ENCODE peak calls at places on chromosomes 1 and 21, in six cellular contexts. H is glomerular endothelial cell; Q is GM03348; O is stimulated activated CD8-positive, alpha-beta memory T cell treated with anti-CD3 and anti-CD28 coated beads, Interleukin-15, amount 100 ng/mL, for 48 hours; U is activated naive CD8-positive, alpha-beta T cell treated with anti-CD3 and anti-CD28 coated beads, Interleukin-2, amount 50 U/mL, for 24 hours; K is amniotic stem cell. R is an unnamed sample.

GRCh38 chr1:208910161-208910560 is 666.0 kb upstream of the PLXNA2 start:
- DNase-seq in H (no peak), Q (no peak), O (no peak), U (no peak), K (no peak), R (no peak)

GRCh38 chr1:174911626-174912025 is 88.1 kb upstream of the CACYBP start:
- DNase-seq in H (no peak), Q (no peak), O (no peak), U (no peak), K (no peak), R (no peak)

GRCh38 chr1:1157914-1158710 is 15.6 kb upstream of the TTLL10 start:
- DNase-seq in H (no peak), Q (peak; percentile 77), O (no peak), U (peak; percentile 37), K (no peak), R (peak; percentile 31)

GRCh38 chr1:99595041-99595440 is 50.9 kb upstream of the PALMD start:
- DNase-seq in H (no peak), Q (no peak), O (no peak), U (no peak), K (no peak), R (no peak)

GRCh38 chr1:75954594-75954993 is 22.4 kb upstream of the ASB17 start:
- DNase-seq in H (no peak), Q (no peak), O (no peak), U (no peak), K (no peak), R (no peak)

GRCh38 chr1:180218806-180219765 is 11.0 kb upstream of the LHX4 start:
- DNase-seq in H (no peak), Q (no peak), O (no peak), U (no peak), K (no peak), R (no peak)

GRCh38 chr1:3718764-3719163 is 33.5 kb upstream of the CCDC27 start:
- DNase-seq in H (no peak), Q (no peak), O (no peak), U (no peak), K (no peak), R (no peak)

GRCh38 chr21:26739189-26739588 is 106.0 kb downstream of the ADAMTS1 start:
- DNase-seq in H (no peak), Q (peak; percentile 58), O (no peak), U (no peak), K (no peak), R (no peak)

GRCh38 chr1:15786581-15786980 is 20.9 kb downstream of the UQCRHL start:
- DNase-seq in H (no peak), Q (peak; percentile 68), O (no peak), U (no peak), K (no peak), R (no peak)

GRCh38 chr1:34618381-34618780 is 136.5 kb upstream of the GJB5 start:
- DNase-seq in H (no peak), Q (no peak), O (no peak), U (no peak), K (no peak), R (no peak)

GRCh38 chr1:85363526-85363925 is 87.1 kb upstream of the BCL10 start:
- DNase-seq in H (no peak), Q (no peak), O (no peak), U (no peak), K (no peak), R (no peak)

GRCh38 chr1:223754681-223755431 is 42.5 kb downstream of the CAPN2 start:
- DNase-seq in H (no peak), Q (no peak), O (no peak), U (no peak), K (no peak), R (no peak)

GRCh38 chr1:39001516-39002389 is 10.7 kb downstream of the AKIRIN1 start:
- DNase-seq in H (no peak), Q (no peak), O (no peak), U (no peak), K (no peak), R (no peak)

GRCh38 chr1:20640183-20640597 is 6.9 kb downstream of the PINK1 start:
- DNase-seq in H (peak; percentile 37), Q (peak; percentile 77), O (peak; percentile 9), U (peak; percentile 59), K (peak; percentile 11), R (peak; percentile 71)

GRCh38 chr1:239274242-239274830 is 112.0 kb upstream of the CHRM3 start:
- DNase-seq in H (no peak), Q (no peak), O (no peak), U (no peak), K (no peak), R (no peak)

GRCh38 chr21:34076835-34077234 is 3.5 kb downstream of the MRPS6 start:
- DNase-seq in H (no peak), Q (no peak), O (no peak), U (no peak), K (no peak), R (no peak)

GRCh38 chr1:17101261-17101660 is 18.0 kb downstream of the PADI2 start:
- DNase-seq in H (no peak), Q (no peak), O (no peak), U (no peak), K (no peak), R (no peak)

GRCh38 chr1:229896306-229896705 is 170.7 kb upstream of the GALNT2 start:
- DNase-seq in H (no peak), Q (no peak), O (no peak), U (no peak), K (no peak), R (no peak)

GRCh38 chr1:165907256-165907857 is 79.9 kb downstream of the UCK2 start:
- DNase-seq in H (no peak), Q (no peak), O (no peak), U (no peak), K (no peak), R (no peak)

GRCh38 chr1:236407059-236407458 is 13.0 kb downstream of the EDARADD start:
- DNase-seq in H (no peak), Q (no peak), O (no peak), U (no peak), K (no peak), R (no peak)

GRCh38 chr1:53455592-53455991 is 3.6 kb upstream of the DMRTB1 start:
- DNase-seq in H (no peak), Q (no peak), O (no peak), U (no peak), K (no peak), R (no peak)

GRCh38 chr1:3692593-3692992 is 40.3 kb downstream of the TP73 start:
- DNase-seq in H (no peak), Q (no peak), O (no peak), U (no peak), K (no peak), R (no peak)

GRCh38 chr1:89865498-89866385 is 44.9 kb downstream of the LRRC8D start:
- DNase-seq in H (no peak), Q (peak; percentile 72), O (no peak), U (no peak), K (no peak), R (no peak)

GRCh38 chr1:23843644-23844043 is 18.4 kb upstream of the HMGCL start:
- DNase-seq in H (no peak), Q (no peak), O (no peak), U (no peak), K (no peak), R (no peak)

GRCh38 chr21:21851657-21852056 is 853.4 kb downstream of the NCAM2 start:
- DNase-seq in H (no peak), Q (no peak), O (no peak), U (no peak), K (no peak), R (no peak)

R was measured in activated CD4-positive, alpha-beta T cell treated with anti-CD3 and anti-CD28 coated beads for 48 hours.